ENCODE peak calls at places on chromosomes 13 and 19, in nine cellular contexts. Y is naive thymus-derived CD4-positive, alpha-beta T cell; L is CD8-positive, alpha-beta memory T cell; B is stimulated activated CD4-positive, alpha-beta T cell treated with anti-CD3 and anti-CD28 coated beads, Interleukin-4, amount 100 ng/mL, for 48 hours; T is SW 1271; X is astrocyte of the spinal cord; S is adrenal gland; Z is HCEC 1CT; K is CD14-positive monocyte. E is an unnamed sample.

GRCh38 chr13:99988469-99989375 is 7.1 kb downstream of the ZIC2 start:
- DNase-seq in L (no peak), B (no peak), X (peak; percentile 46), Z (no peak), T (no peak), S (no peak), Y (no peak), K (no peak), E (no peak)

GRCh38 chr19:29923653-29924052 is 18.4 kb upstream of the URI1 start:
- DNase-seq in X (no peak), K (no peak), Z (no peak), T (no peak), Y (no peak), S (no peak), L (no peak), B (no peak), E (no peak)

GRCh38 chr19:20503536-20503935 is 62.0 kb downstream of the ZNF737 start:
- DNase-seq in X (peak; percentile 8), T (no peak), K (no peak), Z (no peak), L (no peak), Y (no peak), B (no peak), S (peak; percentile 43), E (no peak)

GRCh38 chr13:35888327-35888940 is 242.7 kb downstream of the DCLK1 start:
- DNase-seq in K (no peak), Y (no peak), B (no peak), X (no peak), S (no peak), L (no peak), T (no peak), Z (no peak), E (no peak)

GRCh38 chr19:23261496-23262020 is 11.4 kb upstream of the ZNF724 start:
- DNase-seq in X (no peak), B (no peak), Y (no peak), S (no peak), K (no peak), L (no peak), Z (no peak), T (no peak), E (no peak)

GRCh38 chr13:101700598-101700997 is 248.1 kb downstream of the ITGBL1 start:
- DNase-seq in S (no peak), L (no peak), X (peak; percentile 79), Z (no peak), Y (no peak), B (no peak), T (no peak), K (no peak), E (no peak)

GRCh38 chr19:52638601-52639000 is 446 bp upstream of the ZNF83 start:
- DNase-seq in T (peak; percentile 48), B (no peak), S (peak; percentile 38), L (no peak), X (no peak), K (no peak), Y (no peak), Z (peak; percentile 33), E (no peak)

GRCh38 chr13:41502021-41502420 is 44.7 kb downstream of the RGCC start:
- DNase-seq in B (no peak), Y (no peak), L (no peak), K (no peak), X (no peak), Z (no peak), T (no peak), S (no peak), E (peak; percentile 37)

GRCh38 chr13:109819851-109820250 is 33.5 kb upstream of the IRS2 start:
- DNase-seq in K (no peak), X (no peak), L (no peak), T (no peak), Y (no peak), B (no peak), S (no peak), Z (no peak), E (no peak)

GRCh38 chr13:23292596-23292995 is 111.8 kb downstream of the SGCG start:
- DNase-seq in S (no peak), Y (no peak), X (no peak), T (no peak), K (no peak), Z (no peak), L (no peak), B (no peak), E (no peak)

GRCh38 chr19:48738557-48739399 is 1.6 kb downstream of the RASIP1 start:
- DNase-seq in X (peak; percentile 81), L (peak; percentile 91), K (peak; percentile 74), T (peak; percentile 72), S (peak; percentile 96), Y (peak; percentile 85), B (peak; percentile 99), Z (peak; percentile 73), E (peak; percentile 26)

GRCh38 chr19:50162988-50163387 is at the start of gene IZUMO2:
- DNase-seq in S (no peak), X (no peak), T (no peak), L (no peak), K (no peak), Y (no peak), B (no peak), Z (no peak), E (no peak)

GRCh38 chr13:27953671-27954405 is 15.3 kb downstream of the CDX2 start:
- DNase-seq in T (peak; percentile 61), K (peak; percentile 61), Y (peak; percentile 65), L (no peak), B (peak; percentile 75), S (peak; percentile 64), X (peak; percentile 49), Z (peak; percentile 58), E (peak; percentile 59)

GRCh38 chr13:36431204-36432105 is 840 bp upstream of the CCNA1 start:
- DNase-seq in Y (no peak), T (no peak), L (no peak), B (no peak), S (no peak), K (no peak), Z (no peak), X (no peak), E (no peak)

GRCh38 chr19:14758816-14759215 is 19.5 kb downstream of the ADGRE2 start:
- DNase-seq in K (no peak), T (no peak), L (no peak), B (no peak), Z (no peak), S (no peak), Y (no peak), X (no peak), E (no peak)

GRCh38 chr19:41877490-41877876 is 404 bp downstream of the CD79A start:
- DNase-seq in T (no peak), Y (no peak), X (no peak), S (no peak), B (no peak), L (no peak), Z (no peak), K (peak; percentile 71), E (no peak)

GRCh38 chr13:48235100-48235813 is 2.3 kb downstream of the ITM2B start:
- DNase-seq in T (peak; percentile 43), S (peak; percentile 48), L (no peak), B (no peak), X (peak; percentile 44), Y (no peak), K (no peak), Z (peak; percentile 13), E (no peak)

GRCh38 chr19:18776288-18776594 is 14.9 kb downstream of the COMP start:
- DNase-seq in X (no peak), Y (no peak), T (no peak), B (no peak), K (no peak), S (no peak), L (no peak), Z (peak; percentile 67), E (no peak)

GRCh38 chr19:44092108-44092507 is 2.1 kb upstream of the ZNF224 start:
- DNase-seq in S (no peak), Z (no peak), X (no peak), B (no peak), L (no peak), T (no peak), K (no peak), Y (no peak), E (no peak)

GRCh38 chr13:23655321-23655720 is 85.1 kb downstream of the TNFRSF19 start:
- DNase-seq in S (no peak), Y (no peak), Z (no peak), L (no peak), B (no peak), T (no peak), X (no peak), K (no peak), E (no peak)

GRCh38 chr19:3057275-3057714 is 5.0 kb downstream of the TLE5 start:
- DNase-seq in B (no peak), L (no peak), T (no peak), K (no peak), Z (no peak), Y (no peak), S (peak; percentile 96), X (peak; percentile 73), E (no peak)

GRCh38 chr19:2758601-2759313 is 18.9 kb upstream of the SLC39A3 start:
- DNase-seq in B (no peak), Z (no peak), Y (no peak), L (no peak), X (no peak), K (no peak), S (no peak), T (no peak), E (no peak)

GRCh38 chr13:46663644-46664043 is 110.7 kb downstream of the LRCH1 start:
- DNase-seq in Z (no peak), T (no peak), L (no peak), Y (no peak), B (no peak), K (no peak), S (no peak), X (no peak), E (no peak)

GRCh38 chr13:79225487-79226232 is 180.4 kb downstream of the RBM26 start:
- DNase-seq in Z (peak; percentile 6), X (no peak), K (no peak), T (no peak), S (no peak), L (no peak), B (no peak), Y (no peak), E (no peak)

GRCh38 chr19:28472843-28473242 is 740.1 kb downstream of the UQCRFS1 start:
- DNase-seq in X (no peak), L (no peak), T (no peak), S (peak; percentile 47), Y (no peak), K (peak; percentile 63), Z (no peak), B (no peak), E (no peak)

GRCh38 chr13:113427562-113428468 is 25.5 kb downstream of the ADPRHL1 start:
- DNase-seq in L (peak; percentile 13), S (no peak), Y (no peak), X (no peak), Z (no peak), K (no peak), T (no peak), B (no peak), E (peak; percentile 31)

E was measured in MM.1S.